ENCODE peak calls at places on chromosomes 6 and 20, in eight cellular contexts. One of them, this sample, is unnamed.

GRCh38 chr6:40718401-40718800 is 131.2 kb upstream of the LRFN2 start:
- DNase-seq in fibroblast of lung: no peak
- DNase-seq in pancreas: no peak
- DNase-seq in psoas muscle: no peak
- DNase-seq in breast epithelium: no peak
- DNase-seq in GM06990: no peak
- DNase-seq in cardiac muscle cell: no peak
- DNase-seq in endodermal cell: no peak
- DNase-seq in this sample: no peak

GRCh38 chr6:74320715-74321114 is 624.7 kb downstream of the CD109 start:
- DNase-seq in fibroblast of lung: no peak
- DNase-seq in pancreas: no peak
- DNase-seq in psoas muscle: no peak
- DNase-seq in breast epithelium: no peak
- DNase-seq in GM06990: no peak
- DNase-seq in cardiac muscle cell: no peak
- DNase-seq in endodermal cell: no peak
- DNase-seq in this sample: no peak

GRCh38 chr20:4728121-4728520 is 6.4 kb downstream of the PRND start:
- DNase-seq in fibroblast of lung: peak; percentile 71
- DNase-seq in pancreas: no peak
- DNase-seq in psoas muscle: no peak
- DNase-seq in breast epithelium: no peak
- DNase-seq in GM06990: no peak
- DNase-seq in cardiac muscle cell: peak; percentile 33
- DNase-seq in endodermal cell: no peak
- DNase-seq in this sample: peak; percentile 74

GRCh38 chr6:1381397-1382330 is 7.7 kb upstream of the FOXF2 start:
- DNase-seq in fibroblast of lung: peak; percentile 50
- DNase-seq in pancreas: peak; percentile 93
- DNase-seq in psoas muscle: no peak
- DNase-seq in breast epithelium: no peak
- DNase-seq in GM06990: peak; percentile 52
- DNase-seq in cardiac muscle cell: peak; percentile 38
- DNase-seq in endodermal cell: peak; percentile 92
- DNase-seq in this sample: no peak

GRCh38 chr6:16130437-16130891 is 1.6 kb downstream of the MYLIP start:
- DNase-seq in fibroblast of lung: no peak
- DNase-seq in pancreas: no peak
- DNase-seq in psoas muscle: no peak
- DNase-seq in breast epithelium: no peak
- DNase-seq in GM06990: no peak
- DNase-seq in cardiac muscle cell: peak; percentile 8
- DNase-seq in endodermal cell: no peak
- DNase-seq in this sample: peak; percentile 39

GRCh38 chr6:132814716-132815570 is 574 bp downstream of the RPS12 start:
- DNase-seq in fibroblast of lung: peak; percentile 20
- DNase-seq in pancreas: no peak
- DNase-seq in psoas muscle: no peak
- DNase-seq in breast epithelium: no peak
- DNase-seq in GM06990: no peak
- DNase-seq in cardiac muscle cell: no peak
- DNase-seq in endodermal cell: no peak
- DNase-seq in this sample: no peak

GRCh38 chr20:57004416-57004815 is 262.0 kb downstream of the BMP7 start:
- DNase-seq in fibroblast of lung: no peak
- DNase-seq in pancreas: no peak
- DNase-seq in psoas muscle: no peak
- DNase-seq in breast epithelium: no peak
- DNase-seq in GM06990: no peak
- DNase-seq in cardiac muscle cell: no peak
- DNase-seq in endodermal cell: no peak
- DNase-seq in this sample: no peak

GRCh38 chr6:3850451-3851203 is 1.5 kb downstream of the FAM50B start:
- DNase-seq in fibroblast of lung: no peak
- DNase-seq in pancreas: no peak
- DNase-seq in psoas muscle: no peak
- DNase-seq in breast epithelium: no peak
- DNase-seq in GM06990: peak; percentile 44
- DNase-seq in cardiac muscle cell: no peak
- DNase-seq in endodermal cell: no peak
- DNase-seq in this sample: no peak

GRCh38 chr20:35479798-35480197 is 24.4 kb downstream of the CEP250 start:
- DNase-seq in fibroblast of lung: no peak
- DNase-seq in pancreas: no peak
- DNase-seq in psoas muscle: no peak
- DNase-seq in breast epithelium: no peak
- DNase-seq in GM06990: no peak
- DNase-seq in cardiac muscle cell: no peak
- DNase-seq in endodermal cell: no peak
- DNase-seq in this sample: no peak

GRCh38 chr6:158361961-158362634 is 49.8 kb downstream of the TULP4 start:
- DNase-seq in fibroblast of lung: peak; percentile 19
- DNase-seq in pancreas: no peak
- DNase-seq in psoas muscle: no peak
- DNase-seq in breast epithelium: no peak
- DNase-seq in GM06990: no peak
- DNase-seq in cardiac muscle cell: peak; percentile 16
- DNase-seq in endodermal cell: no peak
- DNase-seq in this sample: no peak

GRCh38 chr6:70166088-70166958 is 136.6 kb downstream of the COL9A1 start:
- DNase-seq in fibroblast of lung: peak; percentile 46
- DNase-seq in pancreas: peak; percentile 83
- DNase-seq in psoas muscle: peak; percentile 61
- DNase-seq in breast epithelium: no peak
- DNase-seq in GM06990: peak; percentile 6
- DNase-seq in cardiac muscle cell: peak; percentile 50
- DNase-seq in endodermal cell: peak; percentile 83
- DNase-seq in this sample: peak; percentile 12

GRCh38 chr6:10837692-10837996 is 695 bp downstream of the MAK start:
- DNase-seq in fibroblast of lung: no peak
- DNase-seq in pancreas: peak; percentile 61
- DNase-seq in psoas muscle: no peak
- DNase-seq in breast epithelium: no peak
- DNase-seq in GM06990: peak; percentile 28
- DNase-seq in cardiac muscle cell: peak; percentile 13
- DNase-seq in endodermal cell: no peak
- DNase-seq in this sample: no peak

DNA sequence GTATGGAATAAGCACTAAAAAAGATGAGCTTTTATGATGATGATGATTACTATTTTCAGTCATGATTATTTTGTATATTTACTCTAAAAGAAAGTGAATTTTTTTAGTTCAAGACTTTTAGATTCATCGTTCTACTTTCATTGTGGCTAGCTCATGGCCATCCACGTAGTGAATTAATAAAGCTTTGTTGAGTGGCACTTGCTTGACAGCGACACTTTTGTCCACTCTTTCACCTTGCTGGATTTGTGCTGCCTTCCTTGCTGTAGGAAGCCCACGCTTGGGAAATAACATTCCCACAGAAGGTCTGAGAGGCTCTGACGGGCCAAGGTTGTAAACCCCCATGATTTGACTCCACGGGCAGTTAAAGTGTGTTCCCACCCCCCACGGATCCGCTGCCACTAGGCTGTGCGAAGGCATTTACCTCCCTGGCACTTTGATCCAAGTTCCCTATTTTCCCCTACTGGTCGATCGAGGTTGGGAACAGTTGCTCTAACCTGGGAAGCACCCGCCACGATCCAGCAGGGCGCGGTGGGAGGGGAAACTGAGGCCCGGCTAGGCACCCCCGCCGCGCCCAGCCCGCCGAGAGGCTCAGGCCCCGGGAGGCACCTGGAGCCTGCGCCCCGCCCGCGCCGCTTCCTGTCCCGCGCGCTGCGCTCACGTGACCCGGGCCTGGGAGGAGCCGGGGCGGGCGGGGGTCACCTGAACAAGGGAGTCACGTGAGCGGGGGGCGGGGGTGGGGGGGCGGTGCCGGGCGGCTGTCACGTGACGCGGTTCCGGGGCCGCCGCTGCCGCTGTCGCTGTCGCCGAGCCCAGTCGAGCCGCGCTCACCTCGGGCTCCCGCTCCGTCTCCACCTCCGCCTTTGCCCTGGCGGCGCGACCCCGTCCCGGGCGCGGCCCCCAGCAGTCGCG is at the start of gene IGF2R:
- DNase-seq in fibroblast of lung: peak; percentile 88
- DNase-seq in pancreas: peak; percentile 96
- DNase-seq in psoas muscle: peak; percentile 97
- DNase-seq in breast epithelium: peak; percentile 91
- DNase-seq in GM06990: peak; percentile 93
- DNase-seq in cardiac muscle cell: peak; percentile 90
- DNase-seq in endodermal cell: peak; percentile 96
- DNase-seq in this sample: no peak
- TF ChIP-seq CTCF in fibroblast of lung: no peak
- TF ChIP-seq CTCF in pancreas: no peak
- TF ChIP-seq CTCF in psoas muscle: no peak
- TF ChIP-seq CTCF in breast epithelium: no peak
- TF ChIP-seq CTCF in GM06990: no peak
- TF ChIP-seq CTCF in cardiac muscle cell: peak; percentile 23
- TF ChIP-seq CTCF in endodermal cell: peak; percentile 53
- TF ChIP-seq CTCF in this sample: peak; percentile 6

DNA sequence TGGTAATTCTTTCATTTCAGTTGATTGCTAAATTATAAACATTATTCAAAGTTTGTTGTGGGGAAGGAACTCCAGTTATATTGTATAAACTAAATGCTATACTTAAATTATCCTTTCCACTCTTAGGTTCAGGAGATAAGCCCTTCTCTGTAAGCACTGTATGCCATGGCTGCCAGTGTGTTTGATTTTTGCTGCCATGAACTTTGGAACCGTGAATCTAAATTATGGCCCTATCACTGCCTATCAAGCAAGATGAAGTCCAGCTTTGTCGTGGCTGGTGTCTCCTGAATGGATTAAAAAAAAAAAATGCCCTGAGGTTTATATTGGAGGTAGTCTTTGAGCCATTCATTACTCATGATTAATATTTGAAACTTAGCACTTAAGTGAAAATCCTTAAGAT is 44.7 kb downstream of the CDC5L start:
- DNase-seq in fibroblast of lung: no peak
- DNase-seq in pancreas: no peak
- DNase-seq in psoas muscle: no peak
- DNase-seq in breast epithelium: no peak
- DNase-seq in GM06990: no peak
- DNase-seq in cardiac muscle cell: no peak
- DNase-seq in endodermal cell: no peak
- DNase-seq in this sample: no peak
- H3K36me3 ChIP-seq in fibroblast of lung: no peaks in the 10 kb centered on the region
- H3K36me3 ChIP-seq in pancreas: no peaks in the 10 kb centered on the region
- H3K36me3 ChIP-seq in psoas muscle: no peaks in the 10 kb centered on the region
- H3K36me3 ChIP-seq in breast epithelium: no peaks in the 10 kb centered on the region
- H3K36me3 ChIP-seq in GM06990: peaks cover 2% of the 10 kb centered on the region
- H3K36me3 ChIP-seq in cardiac muscle cell: peaks cover 18% of the 10 kb centered on the region
- H3K36me3 ChIP-seq in endodermal cell: peaks cover 62% of the 10 kb centered on the region
- H3K36me3 ChIP-seq in this sample: no peaks in the 10 kb centered on the region

GRCh38 chr6:121678245-121678644 is 242.8 kb downstream of the GJA1 start:
- DNase-seq in fibroblast of lung: no peak
- DNase-seq in pancreas: no peak
- DNase-seq in psoas muscle: no peak
- DNase-seq in breast epithelium: no peak
- DNase-seq in GM06990: no peak
- DNase-seq in cardiac muscle cell: no peak
- DNase-seq in endodermal cell: no peak
- DNase-seq in this sample: no peak

GRCh38 chr6:121682666-121683065 is 247.2 kb downstream of the GJA1 start:
- DNase-seq in fibroblast of lung: no peak
- DNase-seq in pancreas: no peak
- DNase-seq in psoas muscle: no peak
- DNase-seq in breast epithelium: no peak
- DNase-seq in GM06990: no peak
- DNase-seq in cardiac muscle cell: no peak
- DNase-seq in endodermal cell: no peak
- DNase-seq in this sample: no peak

GRCh38 chr6:121677551-121677950 is 242.1 kb downstream of the GJA1 start:
- DNase-seq in fibroblast of lung: no peak
- DNase-seq in pancreas: no peak
- DNase-seq in psoas muscle: no peak
- DNase-seq in breast epithelium: no peak
- DNase-seq in GM06990: no peak
- DNase-seq in cardiac muscle cell: no peak
- DNase-seq in endodermal cell: no peak
- DNase-seq in this sample: no peak

DNA sequence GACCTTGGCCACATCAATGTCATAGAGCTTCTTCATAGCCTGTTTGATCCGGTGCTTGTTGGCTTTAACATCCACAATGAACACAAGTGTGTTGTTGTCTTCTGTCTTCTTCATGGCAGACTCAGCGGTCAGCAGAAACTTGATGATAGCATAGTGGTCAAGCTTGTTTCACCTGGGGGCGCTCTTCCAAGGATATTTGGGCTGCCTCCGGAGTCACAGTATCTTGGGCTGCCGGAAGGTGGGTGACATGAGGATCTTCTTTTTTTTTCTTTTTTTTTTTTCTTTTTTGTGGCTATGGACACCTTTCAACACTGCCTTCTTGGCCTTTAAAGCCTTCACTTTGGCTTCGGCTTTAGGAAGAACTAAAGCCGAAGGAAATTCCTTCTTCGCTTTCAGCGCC is 244.6 kb downstream of the GJA1 start:
- DNase-seq in fibroblast of lung: no peak
- DNase-seq in pancreas: no peak
- DNase-seq in psoas muscle: no peak
- DNase-seq in breast epithelium: no peak
- DNase-seq in GM06990: no peak
- DNase-seq in cardiac muscle cell: no peak
- DNase-seq in endodermal cell: peak; percentile 62
- DNase-seq in this sample: no peak
- TF ChIP-seq CTCF in fibroblast of lung: no peak
- TF ChIP-seq CTCF in pancreas: no peak
- TF ChIP-seq CTCF in psoas muscle: no peak
- TF ChIP-seq CTCF in breast epithelium: no peak
- TF ChIP-seq CTCF in GM06990: no peak
- TF ChIP-seq CTCF in cardiac muscle cell: peak; percentile 3
- TF ChIP-seq CTCF in endodermal cell: peak; percentile 49
- TF ChIP-seq CTCF in this sample: no peak

GRCh38 chr20:10646006-10646405 is 27.8 kb downstream of the JAG1 start:
- DNase-seq in fibroblast of lung: no peak
- DNase-seq in pancreas: no peak
- DNase-seq in psoas muscle: no peak
- DNase-seq in breast epithelium: no peak
- DNase-seq in GM06990: no peak
- DNase-seq in cardiac muscle cell: no peak
- DNase-seq in endodermal cell: no peak
- DNase-seq in this sample: no peak

GRCh38 chr20:10644458-10645204 is 29.2 kb downstream of the JAG1 start:
- DNase-seq in fibroblast of lung: no peak
- DNase-seq in pancreas: no peak
- DNase-seq in psoas muscle: no peak
- DNase-seq in breast epithelium: no peak
- DNase-seq in GM06990: no peak
- DNase-seq in cardiac muscle cell: no peak
- DNase-seq in endodermal cell: no peak
- DNase-seq in this sample: no peak

GRCh38 chr20:10646886-10647420 is 26.8 kb downstream of the JAG1 start:
- DNase-seq in fibroblast of lung: no peak
- DNase-seq in pancreas: no peak
- DNase-seq in psoas muscle: no peak
- DNase-seq in breast epithelium: no peak
- DNase-seq in GM06990: no peak
- DNase-seq in cardiac muscle cell: no peak
- DNase-seq in endodermal cell: no peak
- DNase-seq in this sample: no peak

GRCh38 chr20:10643560-10643873 is 30.3 kb downstream of the JAG1 start:
- DNase-seq in fibroblast of lung: no peak
- DNase-seq in pancreas: no peak
- DNase-seq in psoas muscle: no peak
- DNase-seq in breast epithelium: no peak
- DNase-seq in GM06990: no peak
- DNase-seq in cardiac muscle cell: no peak
- DNase-seq in endodermal cell: no peak
- DNase-seq in this sample: no peak

GRCh38 chr20:10645205-10645570 is 28.6 kb downstream of the JAG1 start:
- DNase-seq in fibroblast of lung: no peak
- DNase-seq in pancreas: no peak
- DNase-seq in psoas muscle: no peak
- DNase-seq in breast epithelium: no peak
- DNase-seq in GM06990: no peak
- DNase-seq in cardiac muscle cell: no peak
- DNase-seq in endodermal cell: no peak
- DNase-seq in this sample: no peak
- H3K36me3 ChIP-seq in fibroblast of lung: peaks cover 31% of the 10 kb centered on the region
- H3K36me3 ChIP-seq in pancreas: no peaks in the 10 kb centered on the region
- H3K36me3 ChIP-seq in psoas muscle: peaks cover 3% of the 10 kb centered on the region
- H3K36me3 ChIP-seq in breast epithelium: peaks cover 22% of the 10 kb centered on the region
- H3K36me3 ChIP-seq in GM06990: no peaks in the 10 kb centered on the region
- H3K36me3 ChIP-seq in cardiac muscle cell: peaks cover 86% of the 10 kb centered on the region
- H3K36me3 ChIP-seq in endodermal cell: peaks cover 17% of the 10 kb centered on the region
- H3K36me3 ChIP-seq in this sample: peaks cover 78% of the 10 kb centered on the region

This sample was measured in bronchial epithelial cell.